ENCODE peak calls at places on chromosome 15, in ten cellular contexts. One of them, this sample, is unnamed. For H3K9me3, the result is how much of the 10 kb centered on the place peaks cover.

GRCh38 chr15:82647835-82648256 is 683 bp upstream of the CPEB1 start:
- DNase-seq in breast epithelium: no peak
- DNase-seq in adrenal gland: no peak
- DNase-seq in IMR-90: no peak
- DNase-seq in A549: no peak
- DNase-seq in HCT116: no peak
- DNase-seq in uterus: peak
- DNase-seq in sigmoid colon: peak
- DNase-seq in vagina: no peak
- DNase-seq in body of pancreas: no peak
- DNase-seq in this sample: no peak

GRCh38 chr15:28998511-28998910 is 112.7 kb downstream of the APBA2 start:
- DNase-seq in breast epithelium: no peak
- DNase-seq in adrenal gland: no peak
- DNase-seq in IMR-90: no peak
- DNase-seq in A549: no peak
- DNase-seq in HCT116: no peak
- DNase-seq in uterus: no peak
- DNase-seq in sigmoid colon: no peak
- DNase-seq in vagina: no peak
- DNase-seq in body of pancreas: no peak
- DNase-seq in this sample: no peak

GRCh38 chr15:100544946-100545345 is 16.2 kb upstream of the CERS3 start:
- DNase-seq in breast epithelium: no peak
- DNase-seq in adrenal gland: no peak
- DNase-seq in IMR-90: no peak
- DNase-seq in A549: no peak
- DNase-seq in HCT116: no peak
- DNase-seq in uterus: no peak
- DNase-seq in sigmoid colon: no peak
- DNase-seq in vagina: no peak
- DNase-seq in body of pancreas: no peak
- DNase-seq in this sample: no peak

GRCh38 chr15:89828324-89829145 is 13.9 kb upstream of the ANPEP start:
- DNase-seq in breast epithelium: no peak
- DNase-seq in adrenal gland: peak
- DNase-seq in IMR-90: peak
- DNase-seq in A549: no peak
- DNase-seq in HCT116: no peak
- DNase-seq in uterus: peak
- DNase-seq in sigmoid colon: peak
- DNase-seq in vagina: no peak
- DNase-seq in body of pancreas: peak
- DNase-seq in this sample: peak

GRCh38 chr15:53072077-53072476 is 281.9 kb upstream of the ONECUT1 start:
- DNase-seq in breast epithelium: peak
- DNase-seq in adrenal gland: peak
- DNase-seq in IMR-90: peak
- DNase-seq in A549: peak
- DNase-seq in HCT116: peak
- DNase-seq in uterus: peak
- DNase-seq in sigmoid colon: no peak
- DNase-seq in vagina: no peak
- DNase-seq in body of pancreas: peak
- DNase-seq in this sample: peak

GRCh38 chr15:80679805-80680175 is 15.3 kb upstream of the ABHD17C start:
- DNase-seq in breast epithelium: no peak
- DNase-seq in adrenal gland: no peak
- DNase-seq in IMR-90: no peak
- DNase-seq in A549: no peak
- DNase-seq in HCT116: no peak
- DNase-seq in uterus: no peak
- DNase-seq in sigmoid colon: no peak
- DNase-seq in vagina: no peak
- DNase-seq in body of pancreas: no peak
- DNase-seq in this sample: no peak

GRCh38 chr15:76999996-77000395 is 5.1 kb downstream of the PSTPIP1 start:
- DNase-seq in breast epithelium: no peak
- DNase-seq in adrenal gland: no peak
- DNase-seq in IMR-90: no peak
- DNase-seq in A549: no peak
- DNase-seq in HCT116: no peak
- DNase-seq in uterus: no peak
- DNase-seq in sigmoid colon: no peak
- DNase-seq in vagina: no peak
- DNase-seq in body of pancreas: no peak
- DNase-seq in this sample: peak

GRCh38 chr15:56930663-56931313 is 12.3 kb downstream of the TCF12 start:
- DNase-seq in breast epithelium: no peak
- DNase-seq in adrenal gland: no peak
- DNase-seq in IMR-90: peak
- DNase-seq in A549: no peak
- DNase-seq in HCT116: no peak
- DNase-seq in uterus: no peak
- DNase-seq in sigmoid colon: no peak
- DNase-seq in vagina: no peak
- DNase-seq in body of pancreas: no peak
- DNase-seq in this sample: no peak

GRCh38 chr15:94411279-94411678 is 179.9 kb downstream of the MCTP2 start:
- DNase-seq in breast epithelium: no peak
- DNase-seq in adrenal gland: no peak
- DNase-seq in IMR-90: no peak
- DNase-seq in A549: no peak
- DNase-seq in HCT116: no peak
- DNase-seq in uterus: no peak
- DNase-seq in sigmoid colon: no peak
- DNase-seq in vagina: no peak
- DNase-seq in body of pancreas: no peak
- DNase-seq in this sample: no peak

GRCh38 chr15:70701891-70702568 is 61.3 kb downstream of the UACA start:
- DNase-seq in breast epithelium: no peak
- DNase-seq in adrenal gland: peak
- DNase-seq in IMR-90: peak
- DNase-seq in A549: peak
- DNase-seq in HCT116: no peak
- DNase-seq in uterus: no peak
- DNase-seq in sigmoid colon: no peak
- DNase-seq in vagina: no peak
- DNase-seq in body of pancreas: no peak
- DNase-seq in this sample: no peak

GRCh38 chr15:38670142-38671002 is 105.8 kb upstream of the RASGRP1 start:
- DNase-seq in breast epithelium: no peak
- DNase-seq in adrenal gland: no peak
- DNase-seq in IMR-90: no peak
- DNase-seq in A549: no peak
- DNase-seq in HCT116: no peak
- DNase-seq in uterus: no peak
- DNase-seq in sigmoid colon: no peak
- DNase-seq in vagina: no peak
- DNase-seq in body of pancreas: no peak
- DNase-seq in this sample: no peak

GRCh38 chr15:53833134-53833624 is 73.7 kb upstream of the WDR72 start:
- DNase-seq in breast epithelium: no peak
- DNase-seq in adrenal gland: peak
- DNase-seq in IMR-90: peak
- DNase-seq in A549: no peak
- DNase-seq in HCT116: no peak
- DNase-seq in uterus: peak
- DNase-seq in sigmoid colon: peak
- DNase-seq in vagina: no peak
- DNase-seq in body of pancreas: no peak
- DNase-seq in this sample: no peak

GRCh38 chr15:32687556-32687955 is 30.2 kb upstream of the GREM1 start:
- DNase-seq in breast epithelium: no peak
- DNase-seq in adrenal gland: no peak
- DNase-seq in IMR-90: peak
- DNase-seq in A549: no peak
- DNase-seq in HCT116: no peak
- DNase-seq in uterus: no peak
- DNase-seq in sigmoid colon: no peak
- DNase-seq in vagina: no peak
- DNase-seq in body of pancreas: no peak
- DNase-seq in this sample: no peak

GRCh38 chr15:99466701-99467337 is 99.0 kb upstream of the MEF2A start:
- DNase-seq in breast epithelium: no peak
- DNase-seq in adrenal gland: no peak
- DNase-seq in IMR-90: no peak
- DNase-seq in A549: no peak
- DNase-seq in HCT116: no peak
- DNase-seq in uterus: no peak
- DNase-seq in sigmoid colon: no peak
- DNase-seq in vagina: peak
- DNase-seq in body of pancreas: no peak
- DNase-seq in this sample: no peak

GRCh38 chr15:36294359-36294758 is 285.1 kb upstream of the CDIN1 start:
- DNase-seq in breast epithelium: no peak
- DNase-seq in adrenal gland: no peak
- DNase-seq in IMR-90: peak
- DNase-seq in A549: no peak
- DNase-seq in HCT116: no peak
- DNase-seq in uterus: no peak
- DNase-seq in sigmoid colon: no peak
- DNase-seq in vagina: no peak
- DNase-seq in body of pancreas: no peak
- DNase-seq in this sample: no peak

GRCh38 chr15:50144342-50145120 is 25.5 kb upstream of the ATP8B4 start:
- DNase-seq in breast epithelium: no peak
- DNase-seq in adrenal gland: no peak
- DNase-seq in IMR-90: no peak
- DNase-seq in A549: no peak
- DNase-seq in HCT116: no peak
- DNase-seq in uterus: no peak
- DNase-seq in sigmoid colon: no peak
- DNase-seq in vagina: no peak
- DNase-seq in body of pancreas: no peak
- DNase-seq in this sample: no peak
- H3K9me3 ChIP-seq in breast epithelium: under half
- H3K9me3 ChIP-seq in adrenal gland: under half
- H3K9me3 ChIP-seq in IMR-90: under half
- H3K9me3 ChIP-seq in A549: under half
- H3K9me3 ChIP-seq in HCT116: under half
- H3K9me3 ChIP-seq in uterus: under half
- H3K9me3 ChIP-seq in sigmoid colon: under half
- H3K9me3 ChIP-seq in vagina: under half
- H3K9me3 ChIP-seq in body of pancreas: under half
- H3K9me3 ChIP-seq in this sample: under half

DNA sequence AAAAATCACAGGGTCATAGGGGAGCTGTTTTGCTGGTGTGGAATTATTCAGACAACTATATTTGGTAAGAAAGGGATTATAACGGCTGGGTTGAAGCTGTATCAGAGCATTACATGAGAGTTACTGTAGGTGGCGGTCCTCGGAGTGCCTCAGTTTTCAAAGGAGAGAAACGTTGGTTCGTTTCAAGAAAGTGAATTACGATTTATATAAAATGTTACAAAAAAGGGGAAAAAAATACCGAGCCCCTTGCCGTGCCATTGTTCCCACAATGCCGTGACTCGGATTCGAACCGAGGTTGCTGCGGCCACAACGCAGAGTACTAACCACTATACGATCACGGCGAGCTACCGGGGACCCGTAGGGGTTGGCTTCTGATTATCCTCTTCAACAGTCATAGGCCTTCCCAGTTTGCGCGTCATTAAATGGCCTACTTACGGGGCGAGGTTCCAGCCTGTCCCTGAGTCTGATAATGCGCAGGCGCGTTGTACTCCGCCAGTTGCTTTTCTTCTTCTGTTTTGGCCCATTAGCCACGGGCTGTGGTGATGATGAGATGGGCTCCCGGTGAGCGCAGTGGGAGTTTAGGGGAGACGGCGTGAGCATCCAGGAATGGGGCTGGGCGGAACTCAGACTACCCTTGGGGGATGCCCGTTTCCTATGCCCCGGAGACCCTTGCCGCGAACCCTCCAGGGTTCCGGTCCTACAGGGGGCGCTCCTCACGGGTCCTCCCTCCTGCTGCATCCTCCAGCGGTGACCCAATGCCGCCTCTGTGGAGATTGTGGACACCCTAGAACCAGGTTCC is 10.8 kb upstream of the SHF start:
- DNase-seq in breast epithelium: peak
- DNase-seq in adrenal gland: peak
- DNase-seq in IMR-90: peak
- DNase-seq in A549: peak
- DNase-seq in HCT116: peak
- DNase-seq in uterus: peak
- DNase-seq in sigmoid colon: peak
- DNase-seq in vagina: no peak
- DNase-seq in body of pancreas: peak
- DNase-seq in this sample: peak
- TF ChIP-seq POLR2A in breast epithelium: peak
- TF ChIP-seq POLR2A in adrenal gland: peak
- TF ChIP-seq POLR2A in IMR-90: peak
- TF ChIP-seq POLR2A in A549: peak
- TF ChIP-seq POLR2A in HCT116: peak
- TF ChIP-seq POLR2A in uterus: peak
- TF ChIP-seq POLR2A in sigmoid colon: peak
- TF ChIP-seq POLR2A in vagina: no peak
- TF ChIP-seq POLR2A in body of pancreas: peak
- TF ChIP-seq POLR2A in this sample: no peak

DNA sequence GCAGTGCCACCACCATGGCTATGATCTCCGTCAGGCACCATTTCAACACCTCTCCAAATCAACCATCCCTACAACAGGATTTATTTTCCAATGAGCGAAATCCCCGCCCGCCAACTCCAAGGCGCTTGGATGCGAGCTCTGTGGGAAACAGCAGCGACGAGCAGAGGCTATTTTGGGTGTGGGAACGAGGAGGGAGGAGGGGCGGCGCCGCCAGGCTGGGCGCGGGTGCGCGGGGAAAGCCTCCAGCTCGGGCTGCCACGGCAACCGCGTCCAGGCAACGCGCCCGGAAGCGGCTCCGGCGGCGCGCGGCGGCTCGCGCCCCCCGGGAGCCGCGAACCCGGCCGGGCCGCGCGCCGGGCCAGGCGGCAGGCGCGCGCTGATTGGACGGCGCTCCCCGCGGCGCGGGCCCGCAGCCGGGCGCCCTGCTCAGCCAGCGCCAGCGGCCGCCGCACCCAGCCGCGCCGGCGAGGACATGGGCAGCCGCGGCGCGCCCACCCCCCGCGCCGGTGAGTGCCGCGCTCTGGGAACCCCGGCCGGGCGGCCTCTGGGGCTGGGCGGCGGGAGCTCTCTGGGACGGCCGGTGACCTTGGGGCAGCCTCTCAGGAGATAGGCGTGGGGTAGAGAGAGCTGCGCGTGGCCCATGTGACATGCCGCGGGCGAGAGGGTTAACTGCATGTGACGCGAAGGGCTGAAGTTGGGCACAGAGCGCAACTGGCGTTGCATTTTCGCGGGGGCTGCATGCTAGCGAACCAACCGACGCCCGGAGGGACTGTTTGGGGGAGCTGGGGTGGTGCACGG is at the start of gene FAM81A:
- DNase-seq in breast epithelium: peak
- DNase-seq in adrenal gland: peak
- DNase-seq in IMR-90: peak
- DNase-seq in A549: peak
- DNase-seq in HCT116: peak
- DNase-seq in uterus: peak
- DNase-seq in sigmoid colon: peak
- DNase-seq in vagina: no peak
- DNase-seq in body of pancreas: peak
- DNase-seq in this sample: peak
- H3K9me3 ChIP-seq in breast epithelium: under half
- H3K9me3 ChIP-seq in adrenal gland: under half
- H3K9me3 ChIP-seq in IMR-90: under half
- H3K9me3 ChIP-seq in A549: under half
- H3K9me3 ChIP-seq in HCT116: under half
- H3K9me3 ChIP-seq in uterus: under half
- H3K9me3 ChIP-seq in sigmoid colon: under half
- H3K9me3 ChIP-seq in vagina: under half
- H3K9me3 ChIP-seq in body of pancreas: under half
- H3K9me3 ChIP-seq in this sample: under half

GRCh38 chr15:67100808-67101581 is 35.6 kb downstream of the SMAD3 start:
- DNase-seq in breast epithelium: no peak
- DNase-seq in adrenal gland: no peak
- DNase-seq in IMR-90: no peak
- DNase-seq in A549: no peak
- DNase-seq in HCT116: no peak
- DNase-seq in uterus: no peak
- DNase-seq in sigmoid colon: no peak
- DNase-seq in vagina: no peak
- DNase-seq in body of pancreas: no peak
- DNase-seq in this sample: no peak
- TF ChIP-seq POLR2A in breast epithelium: no peak
- TF ChIP-seq POLR2A in adrenal gland: no peak
- TF ChIP-seq POLR2A in IMR-90: no peak
- TF ChIP-seq POLR2A in A549: no peak
- TF ChIP-seq POLR2A in HCT116: no peak
- TF ChIP-seq POLR2A in uterus: no peak
- TF ChIP-seq POLR2A in sigmoid colon: no peak
- TF ChIP-seq POLR2A in vagina: no peak
- TF ChIP-seq POLR2A in body of pancreas: no peak
- TF ChIP-seq POLR2A in this sample: no peak

This sample was measured in heart left ventricle.